ENCODE peak calls at places on chromosomes 5 and 9, in seven cellular contexts. J, M, N, T, U, R and H are unnamed samples.
A peak's percentile ranks its signal among the peaks of the same experiment; 100 is the strongest.

GRCh38 chr9:93026640-93027039 is 31.9 kb upstream of the SUSD3 start:
- DNase-seq in T (no peak), R (no peak), J (no peak), N (no peak), U (no peak), M (no peak), H (no peak)

GRCh38 chr5:18314192-18314778 is 680.0 kb downstream of the TAF11L14 start:
- DNase-seq in N (peak; percentile 51), R (no peak), T (no peak), J (no peak), U (no peak), M (peak; percentile 62), H (peak; percentile 1)

GRCh38 chr5:24633705-24634325 is 11.0 kb downstream of the CDH10 start:
- DNase-seq in M (peak; percentile 83), U (no peak), R (peak; percentile 25), T (no peak), J (no peak), N (peak; percentile 56), H (peak; percentile 35)

GRCh38 chr5:34487202-34487879 is 168.8 kb upstream of the RAI14 start:
- DNase-seq in U (no peak), T (no peak), M (no peak), N (no peak), J (no peak), R (peak; percentile 80), H (peak; percentile 15)

GRCh38 chr9:95757026-95757425 is 118.5 kb upstream of the ERCC6L2 start:
- DNase-seq in U (no peak), N (no peak), M (no peak), R (peak; percentile 51), J (no peak), T (no peak), H (no peak)

GRCh38 chr5:4233671-4234070 is 638.0 kb downstream of the IRX1 start:
- DNase-seq in M (no peak), J (peak; percentile 66), U (no peak), T (no peak), R (no peak), N (no peak), H (no peak)

GRCh38 chr5:93899026-93899600 is 157.7 kb upstream of the POU5F2 start:
- DNase-seq in R (no peak), U (no peak), J (no peak), N (peak; percentile 11), T (no peak), M (peak; percentile 11), H (no peak)

GRCh38 chr5:36756848-36757247 is 119.7 kb upstream of the NIPBL start:
- DNase-seq in T (peak; percentile 56), M (no peak), R (no peak), N (no peak), J (no peak), U (no peak), H (no peak)